ENCODE peak calls at places on chromosomes 16 and 17, in eight cellular contexts. W is cardiac muscle cell; J is tibial artery; V is psoas muscle; L is astrocyte; M is lung; R is GM23338; C is CD8-positive, alpha-beta T cell. D is an unnamed sample.
A peak's percentile ranks its signal among the peaks of the same experiment; 100 is the strongest.

GRCh38 chr16:85613609-85614337 is 651 bp downstream of the GSE1 start:
- DNase-seq in W (peak; percentile 58), J (peak; percentile 81), V (peak; percentile 72), L (no peak), M (peak; percentile 58), R (peak; percentile 80), C (no peak), D (no peak)

GRCh38 chr17:4548721-4549531 is 6.3 kb downstream of the MYBBP1A start:
- DNase-seq in W (no peak), J (no peak), V (no peak), L (no peak), M (no peak), R (no peak), C (no peak), D (no peak)

GRCh38 chr16:27657811-27658210 is 107.9 kb downstream of the KATNIP start:
- DNase-seq in W (no peak), J (no peak), V (no peak), L (no peak), M (no peak), R (no peak), C (no peak), D (no peak)

GRCh38 chr17:65942592-65942991 is 249.3 kb downstream of the CEP112 start:
- DNase-seq in W (no peak), J (no peak), V (no peak), L (no peak), M (no peak), R (no peak), C (no peak), D (no peak)

GRCh38 chr17:77125432-77125901 is 15.3 kb upstream of the SEC14L1 start:
- DNase-seq in W (peak; percentile 75), J (no peak), V (no peak), L (peak; percentile 98), M (no peak), R (no peak), C (no peak), D (no peak)

GRCh38 chr16:84040823-84041391 is 1.7 kb downstream of the SLC38A8 start:
- DNase-seq in W (peak; percentile 45), J (no peak), V (no peak), L (peak; percentile 51), M (no peak), R (no peak), C (no peak), D (no peak)

GRCh38 chr17:55172612-55173011 is 92.1 kb upstream of the HLF start:
- DNase-seq in W (no peak), J (no peak), V (no peak), L (no peak), M (no peak), R (no peak), C (no peak), D (no peak)

GRCh38 chr17:9935408-9935807 is 30.3 kb upstream of the RCVRN start:
- DNase-seq in W (peak; percentile 29), J (peak; percentile 40), V (no peak), L (no peak), M (no peak), R (no peak), C (no peak), D (no peak)

GRCh38 chr16:22302776-22303363 is 5.7 kb downstream of the POLR3E start:
- DNase-seq in W (no peak), J (no peak), V (no peak), L (no peak), M (no peak), R (no peak), C (no peak), D (no peak)

DNA sequence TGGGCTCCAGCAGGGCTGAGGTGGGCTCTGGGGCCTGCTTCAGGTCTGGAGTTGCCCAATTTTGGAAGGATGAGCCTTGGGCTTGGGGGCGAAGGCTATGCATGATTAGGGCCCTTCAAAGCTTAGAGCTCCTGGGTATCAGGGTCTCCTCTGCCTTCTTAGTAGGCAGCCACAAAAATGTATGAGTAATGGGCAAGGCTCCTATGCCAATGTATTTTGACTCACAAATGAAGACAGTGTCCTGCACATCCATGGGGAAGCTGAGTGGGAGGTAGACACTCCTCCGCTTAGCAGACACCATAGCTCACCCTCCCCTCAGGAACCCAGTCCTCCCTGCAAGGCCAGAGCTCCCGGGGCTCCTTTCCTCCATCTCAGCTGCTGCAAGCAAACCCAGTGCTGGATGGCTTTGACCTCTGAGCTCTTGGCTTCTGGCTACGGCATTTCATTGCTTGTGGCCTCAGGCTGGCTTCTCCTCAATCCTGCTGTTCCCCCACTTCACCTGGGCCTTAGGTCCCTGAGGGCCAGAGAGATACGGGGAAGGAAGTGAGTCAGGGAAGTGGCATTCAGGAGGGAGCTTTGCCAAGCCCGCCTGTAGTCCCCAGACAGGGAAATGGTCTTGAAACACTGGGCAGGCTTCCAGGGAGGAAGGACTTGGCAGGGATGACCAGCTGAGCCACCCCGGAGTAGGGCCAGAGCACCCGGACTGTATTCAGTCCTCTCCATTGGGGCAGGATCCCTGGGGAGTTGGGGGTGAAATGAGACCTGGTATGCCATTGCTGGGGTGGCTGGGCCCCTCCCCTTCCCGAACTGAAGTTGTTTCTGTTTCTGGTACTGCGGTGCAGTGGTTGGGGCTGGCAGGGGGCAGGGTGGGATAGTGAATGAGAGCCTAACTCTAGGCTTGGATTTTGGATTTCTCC is 4.4 kb downstream of the ABCC3 start:
- DNase-seq in W (peak; percentile 99), J (peak; percentile 93), V (peak; percentile 87), L (peak; percentile 96), M (peak; percentile 98), R (no peak), C (no peak), D (no peak)
- H3K4me1 ChIP-seq in W (no peaks in the 10 kb centered on the region), J (peaks cover 57% of the 10 kb centered on the region), V (peaks cover 20% of the 10 kb centered on the region), L (peaks cover 41% of the 10 kb centered on the region), M (peaks cover 35% of the 10 kb centered on the region), R (peaks cover 17% of the 10 kb centered on the region), C (peaks cover 5% of the 10 kb centered on the region), D (no peaks in the 10 kb centered on the region)

GRCh38 chr16:719815-720506 is 985 bp upstream of the ANTKMT start:
- DNase-seq in W (no peak), J (no peak), V (no peak), L (no peak), M (no peak), R (no peak), C (no peak), D (no peak)
- H3K4me3 ChIP-seq in W (peak overlapping the region; percentile 85), J (peak overlapping the region; percentile 63), V (peak overlapping the region; percentile 91), L (peak overlapping the region; percentile 73), M (no peak overlapping the region), R (peak overlapping the region; percentile 82), C (peak overlapping the region; percentile 86), D (peak overlapping the region; percentile 67)

GRCh38 chr17:57002904-57003303 is 25.0 kb downstream of the SCPEP1 start:
- DNase-seq in W (no peak), J (no peak), V (no peak), L (no peak), M (no peak), R (no peak), C (no peak), D (no peak)

GRCh38 chr17:57001541-57001940 is 23.6 kb downstream of the SCPEP1 start:
- DNase-seq in W (no peak), J (no peak), V (no peak), L (no peak), M (no peak), R (peak; percentile 30), C (no peak), D (no peak)

GRCh38 chr17:57008958-57009357 is 31.0 kb downstream of the SCPEP1 start:
- DNase-seq in W (no peak), J (no peak), V (no peak), L (no peak), M (no peak), R (no peak), C (no peak), D (no peak)

GRCh38 chr17:57006040-57006439 is 28.1 kb downstream of the SCPEP1 start:
- DNase-seq in W (no peak), J (no peak), V (no peak), L (no peak), M (no peak), R (no peak), C (no peak), D (no peak)

GRCh38 chr17:57004944-57005579 is 27.1 kb downstream of the SCPEP1 start:
- DNase-seq in W (no peak), J (no peak), V (no peak), L (no peak), M (no peak), R (peak; percentile 62), C (no peak), D (no peak)
- H3K4me1 ChIP-seq in W (no peaks in the 10 kb centered on the region), J (no peaks in the 10 kb centered on the region), V (no peaks in the 10 kb centered on the region), L (no peaks in the 10 kb centered on the region), M (no peaks in the 10 kb centered on the region), R (no peaks in the 10 kb centered on the region), C (no peaks in the 10 kb centered on the region), D (no peaks in the 10 kb centered on the region)

GRCh38 chr17:47205419-47205963 is 3.7 kb upstream of the MYL4 start:
- DNase-seq in W (peak; percentile 81), J (peak; percentile 38), V (peak; percentile 38), L (peak; percentile 86), M (peak; percentile 80), R (peak; percentile 44), C (peak; percentile 38), D (peak; percentile 51)
- H3K4me3 ChIP-seq in W (no peak overlapping the region), J (no peak overlapping the region), V (peak overlapping the region; percentile 51), L (no peak overlapping the region), M (no peak overlapping the region), R (no peak overlapping the region), C (peak overlapping the region; percentile 18), D (peak overlapping the region; percentile 45)

DNA sequence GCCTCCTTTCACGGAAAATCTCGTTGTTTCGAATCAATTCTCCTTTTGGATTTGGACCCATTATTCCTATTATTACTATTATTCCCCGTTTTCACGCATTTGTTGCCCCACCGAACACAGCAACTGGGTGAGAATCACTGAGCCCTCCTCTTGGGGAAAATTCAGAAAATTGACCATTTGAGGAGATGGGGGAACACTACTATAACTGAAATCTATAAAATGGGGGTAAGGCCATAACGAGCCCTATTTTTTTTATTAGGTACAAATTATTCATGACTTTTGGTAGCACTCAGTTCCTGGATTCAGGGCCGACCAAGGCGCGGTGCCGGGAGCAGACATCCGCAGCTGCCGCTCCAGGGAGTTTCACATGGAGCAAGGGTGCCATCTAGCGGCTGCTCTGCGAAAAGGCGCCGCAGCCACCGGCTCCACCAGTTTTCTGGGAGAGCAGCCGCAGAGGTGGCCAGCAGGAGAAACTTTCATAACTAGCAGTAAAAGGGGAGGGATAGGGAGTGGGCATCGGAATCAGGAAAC is 3.3 kb upstream of the HOXB8 start:
- DNase-seq in W (peak; percentile 87), J (peak; percentile 81), V (peak; percentile 84), L (peak; percentile 38), M (peak; percentile 84), R (peak; percentile 85), C (peak; percentile 85), D (peak; percentile 78)
- H3K4me1 ChIP-seq in W (peaks cover 8% of the 10 kb centered on the region), J (peaks cover 13% of the 10 kb centered on the region), V (peaks cover 4% of the 10 kb centered on the region), L (peaks cover 2% of the 10 kb centered on the region), M (peaks cover 5% of the 10 kb centered on the region), R (peaks cover 31% of the 10 kb centered on the region), C (peaks cover 34% of the 10 kb centered on the region), D (peaks cover 33% of the 10 kb centered on the region)

GRCh38 chr17:61410555-61411089 is 11.0 kb downstream of the TBX2 start:
- DNase-seq in W (peak; percentile 87), J (peak; percentile 71), V (peak; percentile 79), L (peak; percentile 57), M (peak; percentile 78), R (peak; percentile 91), C (peak; percentile 66), D (peak; percentile 71)
- H3K4me3 ChIP-seq in W (peak overlapping the region; percentile 50), J (peak overlapping the region; percentile 66), V (peak overlapping the region; percentile 72), L (no peak overlapping the region), M (no peak overlapping the region), R (peak overlapping the region; percentile 77), C (peak overlapping the region; percentile 78), D (peak overlapping the region; percentile 47)

D was measured in CD8-positive, alpha-beta memory T cell.